ENCODE peak calls at places on chromosomes 1 and 21, in eight cellular contexts. A is ELR; S is neural progenitor cell; X is T-cell; O is effector memory CD4-positive, alpha-beta T cell; L is GF-D8; Y is astrocyte; Z is activated T-helper 1 cell treated with anti-CD3 and anti-CD28 coated beads, Interleukin-12 subunit alpha, Interleukin-12 subunit beta, Interleukin-2, Interleukin-4 antibody, amounts not matched to agents 30 ng/mL and 10 ng/mL and 1 ng/mL, durations not matched to agents 14 hours and 24 hours and 36 hours. H is an unnamed sample.

GRCh38 chr1:185699874-185700273 is 34.3 kb upstream of the HMCN1 start:
- DNase-seq in Z (no peak), S (no peak), L (no peak), O (no peak), X (no peak), Y (no peak), A (no peak), H (peak)

GRCh38 chr1:172343246-172344099 is 77.0 kb upstream of the C1orf105 start:
- DNase-seq in A (peak), S (no peak), X (no peak), Y (peak), O (no peak), L (no peak), Z (no peak), H (no peak)

GRCh38 chr1:193157360-193157759 is 29.1 kb downstream of the B3GALT2 start:
- DNase-seq in O (no peak), S (no peak), Y (no peak), L (no peak), Z (no peak), X (no peak), A (no peak), H (no peak)

GRCh38 chr1:168089326-168089978 is 47.3 kb downstream of the GPR161 start:
- DNase-seq in O (no peak), S (no peak), A (peak), L (no peak), X (no peak), Z (no peak), Y (no peak), H (no peak)

GRCh38 chr1:14745815-14746214 is 147.3 kb downstream of the KAZN start:
- DNase-seq in Z (no peak), L (no peak), A (no peak), X (no peak), Y (no peak), O (no peak), S (no peak), H (no peak)

GRCh38 chr1:6116137-6116536 is 64.0 kb downstream of the CHD5 start:
- DNase-seq in O (no peak), A (peak), Y (peak), L (no peak), Z (no peak), X (no peak), S (no peak), H (no peak)

GRCh38 chr1:99728494-99729235 is 37.8 kb downstream of the FRRS1 start:
- DNase-seq in S (peak), L (no peak), X (no peak), Z (no peak), Y (no peak), O (no peak), A (peak), H (peak)

GRCh38 chr21:31875424-31876097 is 2.7 kb downstream of the HUNK start:
- DNase-seq in X (no peak), S (no peak), O (no peak), Y (no peak), L (no peak), A (no peak), Z (no peak), H (peak)

GRCh38 chr21:27513016-27513415 is 546.1 kb upstream of the ADAMTS5 start:
- DNase-seq in Y (peak), A (no peak), L (no peak), X (no peak), O (no peak), S (no peak), Z (no peak), H (no peak)

GRCh38 chr1:113508364-113509164 is 118.2 kb downstream of the MAGI3 start:
- DNase-seq in Y (no peak), Z (no peak), X (no peak), A (no peak), O (no peak), L (no peak), S (no peak), H (no peak)

GRCh38 chr1:118118469-118118868 is 66.6 kb downstream of the SPAG17 start:
- DNase-seq in Y (no peak), S (no peak), L (no peak), X (no peak), A (no peak), Z (no peak), O (no peak), H (no peak)

GRCh38 chr1:35560256-35561225 is 2.9 kb downstream of the NCDN start:
- DNase-seq in S (no peak), X (no peak), Y (no peak), A (no peak), O (no peak), L (no peak), Z (no peak), H (no peak)